ENCODE peak calls at places on chromosome 19, in four cellular contexts. Y, R, W and M are unnamed samples.

GRCh38 chr19:19758164-19758563 is 25.3 kb upstream of the ZNF14 start:
- DNase-seq in Y (no peak), R (no peak), W (no peak), M (no peak)

GRCh38 chr19:54408627-54409026 is 6.6 kb upstream of the TTYH1 start:
- DNase-seq in Y (no peak), R (no peak), W (no peak), M (no peak)

GRCh38 chr19:17095141-17095919 is 19.8 kb downstream of the MYO9B start:
- DNase-seq in Y (peak), R (no peak), W (no peak), M (no peak)

GRCh38 chr19:48728882-48729645 is 9.5 kb upstream of the MAMSTR start:
- DNase-seq in Y (no peak), R (no peak), W (no peak), M (no peak)

GRCh38 chr19:8148410-8149231 is 771 bp downstream of the FBN3 start:
- DNase-seq in Y (no peak), R (peak), W (no peak), M (no peak)

GRCh38 chr19:47107201-47107952 is 6.2 kb downstream of the ZC3H4 start:
- DNase-seq in Y (no peak), R (no peak), W (no peak), M (no peak)

GRCh38 chr19:58568731-58569130 is 4.4 kb downstream of the MZF1 start:
- DNase-seq in Y (no peak), R (no peak), W (no peak), M (no peak)

GRCh38 chr19:44955500-44956439 is 590 bp downstream of the CLPTM1 start:
- DNase-seq in Y (no peak), R (no peak), W (no peak), M (no peak)

GRCh38 chr19:51637362-51637978 is 7.3 kb upstream of the SIGLEC5 start:
- DNase-seq in Y (no peak), R (no peak), W (no peak), M (no peak)

GRCh38 chr19:38556521-38557174 is 61.1 kb downstream of the MAP4K1 start:
- DNase-seq in Y (no peak), R (no peak), W (no peak), M (no peak)
- TF ChIP-seq CTCF in Y (no peak), R (no peak), W (peak), M (peak)

DNA sequence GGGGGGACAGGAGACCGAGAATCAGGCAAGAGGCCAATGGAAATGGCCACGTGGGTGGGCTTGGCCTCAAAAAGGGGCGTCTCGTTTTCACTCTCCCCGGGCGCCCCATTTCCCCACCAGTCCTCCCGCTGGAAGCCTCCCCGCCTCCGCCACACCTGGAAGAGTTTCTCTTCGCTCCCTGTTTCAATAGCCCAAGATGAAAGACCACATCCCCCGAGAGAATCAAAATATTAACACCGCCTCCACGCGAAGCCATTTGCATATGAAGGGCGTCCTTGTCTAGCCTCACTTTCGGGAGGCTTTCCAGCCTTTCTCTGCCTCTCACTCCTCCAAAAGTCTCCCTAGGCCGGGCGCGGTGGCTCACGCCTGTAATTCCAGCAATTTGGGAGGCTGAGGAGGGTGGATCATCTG is 691 bp upstream of the OLFM2 start:
- DNase-seq in Y (no peak), R (no peak), W (no peak), M (no peak)
- H3K4me3 ChIP-seq in Y (peak), R (peak), W (no peak), M (no peak)

GRCh38 chr19:40407714-40408600 is 5.2 kb downstream of the PRX start:
- DNase-seq in Y (no peak), R (no peak), W (no peak), M (no peak)
- TF ChIP-seq CTCF in Y (no peak), R (no peak), W (no peak), M (no peak)

GRCh38 chr19:4370418-4371041 is 27.2 kb downstream of the MPND start:
- DNase-seq in Y (no peak), R (no peak), W (peak), M (no peak)
- H3K4me3 ChIP-seq in Y (peak), R (no peak), W (no peak), M (no peak)

GRCh38 chr19:18589380-18590272 is 1.0 kb downstream of the REX1BD start:
- DNase-seq in Y (peak), R (peak), W (peak), M (no peak)
- TF ChIP-seq CTCF in Y (peak), R (no peak), W (no peak), M (no peak)